ENCODE peak calls at places on chromosomes 2 and 18, in six cellular contexts. P, Y, Q, J, O and E are unnamed samples.
A peak's percentile ranks its signal among the peaks of the same experiment; 100 is the strongest.

GRCh38 chr2:42118759-42119569 is 50.2 kb upstream of the EML4 start:
- DNase-seq in P (no peak), Y (no peak), Q (no peak), J (no peak), O (no peak), E (no peak)

GRCh38 chr2:100056478-100056877 is 85.9 kb downstream of the AFF3 start:
- DNase-seq in P (peak; percentile 41), Y (no peak), Q (peak; percentile 38), J (no peak), O (no peak), E (no peak)

GRCh38 chr2:182506606-182507005 is 79.8 kb upstream of the PDE1A start:
- DNase-seq in P (peak; percentile 53), Y (no peak), Q (peak; percentile 65), J (peak; percentile 18), O (no peak), E (peak; percentile 18)

GRCh38 chr18:11905613-11906012 is 2.5 kb downstream of the MPPE1 start:
- DNase-seq in P (no peak), Y (no peak), Q (no peak), J (no peak), O (no peak), E (no peak)

GRCh38 chr2:30282081-30282480 is 50.7 kb downstream of the LBH start:
- DNase-seq in P (no peak), Y (no peak), Q (no peak), J (no peak), O (no peak), E (no peak)

GRCh38 chr2:201572822-201573493 is 70.3 kb downstream of the TMEM237 start:
- DNase-seq in P (no peak), Y (no peak), Q (no peak), J (no peak), O (no peak), E (no peak)

GRCh38 chr2:49914281-49914680 is 760.0 kb upstream of the FSHR start:
- DNase-seq in P (no peak), Y (peak; percentile 31), Q (no peak), J (peak; percentile 96), O (no peak), E (no peak)

GRCh38 chr2:148957023-148957422 is 81.5 kb upstream of the LYPD6B start:
- DNase-seq in P (no peak), Y (no peak), Q (no peak), J (no peak), O (no peak), E (no peak)

GRCh38 chr2:27118525-27119329 is at the start of gene CGREF1:
- DNase-seq in P (no peak), Y (no peak), Q (no peak), J (peak; percentile 26), O (no peak), E (peak; percentile 10)

GRCh38 chr2:209368924-209369323 is 54.9 kb upstream of the MAP2 start:
- DNase-seq in P (peak; percentile 98), Y (peak; percentile 100), Q (peak; percentile 58), J (peak; percentile 80), O (no peak), E (peak; percentile 67)

GRCh38 chr2:175567435-175568061 is 386.0 kb upstream of the ATP5MC3 start:
- DNase-seq in P (no peak), Y (peak; percentile 25), Q (no peak), J (no peak), O (no peak), E (no peak)

GRCh38 chr2:31402388-31402787 is 12.2 kb downstream of the XDH start:
- DNase-seq in P (peak; percentile 44), Y (no peak), Q (peak; percentile 28), J (no peak), O (no peak), E (no peak)

GRCh38 chr18:54580202-54580729 is 10.8 kb upstream of the DYNAP start:
- DNase-seq in P (no peak), Y (no peak), Q (no peak), J (no peak), O (no peak), E (no peak)

GRCh38 chr2:147399011-147399410 is 445.8 kb upstream of the ACVR2A start:
- DNase-seq in P (no peak), Y (no peak), Q (no peak), J (no peak), O (no peak), E (no peak)

GRCh38 chr2:159895258-159896209 is 97.5 kb upstream of the CD302 start:
- DNase-seq in P (no peak), Y (no peak), Q (peak; percentile 11), J (no peak), O (no peak), E (no peak)

GRCh38 chr2:17539993-17540812 is at the start of gene VSNL1:
- DNase-seq in P (no peak), Y (no peak), Q (peak; percentile 68), J (peak; percentile 96), O (no peak), E (peak; percentile 89)

GRCh38 chr2:241268306-241268705 is 47.2 kb downstream of the HDLBP start:
- DNase-seq in P (no peak), Y (no peak), Q (no peak), J (no peak), O (no peak), E (no peak)

GRCh38 chr2:41781082-41781481 is 266.7 kb upstream of the PKDCC start:
- DNase-seq in P (no peak), Y (no peak), Q (no peak), J (no peak), O (no peak), E (no peak)

GRCh38 chr18:50880108-50880465 is 1.2 kb downstream of the ME2 start:
- DNase-seq in P (no peak), Y (no peak), Q (no peak), J (no peak), O (no peak), E (no peak)

GRCh38 chr18:76371804-76372203 is 123.2 kb downstream of the ZNF516 start:
- DNase-seq in P (no peak), Y (no peak), Q (no peak), J (no peak), O (no peak), E (no peak)

GRCh38 chr2:42055573-42056514 is 8.0 kb downstream of the PKDCC start:
- DNase-seq in P (no peak), Y (no peak), Q (no peak), J (no peak), O (no peak), E (no peak)

GRCh38 chr2:172196768-172197322 is 94.1 kb upstream of the DLX2 start:
- DNase-seq in P (peak; percentile 67), Y (peak; percentile 78), Q (peak; percentile 85), J (no peak), O (no peak), E (no peak)

GRCh38 chr2:145593991-145594702 is 1074.2 kb upstream of the ZEB2 start:
- DNase-seq in P (peak; percentile 96), Y (peak; percentile 87), Q (peak; percentile 84), J (no peak), O (no peak), E (no peak)

GRCh38 chr2:26670931-26671460 is 21.5 kb upstream of the KCNK3 start:
- DNase-seq in P (no peak), Y (no peak), Q (no peak), J (no peak), O (no peak), E (no peak)

GRCh38 chr2:12416600-12416999 is 300.1 kb upstream of the TRIB2 start:
- DNase-seq in P (no peak), Y (peak; percentile 21), Q (peak; percentile 48), J (no peak), O (peak; percentile 20), E (no peak)

GRCh38 chr2:215363039-215363438 is 51.2 kb downstream of the ATIC start:
- DNase-seq in P (no peak), Y (no peak), Q (peak; percentile 11), J (no peak), O (no peak), E (no peak)

GRCh38 chr2:198283149-198283548 is 478.8 kb downstream of the PLCL1 start:
- DNase-seq in P (no peak), Y (no peak), Q (no peak), J (no peak), O (no peak), E (no peak)

GRCh38 chr18:79403723-79404566 is 8.2 kb downstream of the NFATC1 start:
- DNase-seq in P (no peak), Y (no peak), Q (no peak), J (no peak), O (no peak), E (no peak)

GRCh38 chr2:142596334-142597088 is 281.0 kb upstream of the KYNU start:
- DNase-seq in P (no peak), Y (peak; percentile 56), Q (peak; percentile 31), J (no peak), O (no peak), E (no peak)

GRCh38 chr2:233356546-233357308 is 2.4 kb downstream of the DGKD start:
- DNase-seq in P (no peak), Y (no peak), Q (peak; percentile 27), J (no peak), O (no peak), E (no peak)

GRCh38 chr2:229416116-229416694 is 145.1 kb upstream of the PID1 start:
- DNase-seq in P (peak; percentile 3), Y (peak; percentile 15), Q (peak; percentile 47), J (no peak), O (no peak), E (no peak)